ENCODE peak calls at places on chromosomes 11 and 22, in seven cellular contexts. One of them, this sample, is unnamed.

GRCh38 chr22:46971141-46971775 is 208.8 kb downstream of the TBC1D22A start:
- DNase-seq in foreskin fibroblast: no peak
- DNase-seq in astrocyte of the spinal cord: peak; percentile 56
- DNase-seq in H1: no peak
- DNase-seq in ascending aorta: no peak
- DNase-seq in NB4: no peak
- DNase-seq in sigmoid colon: peak; percentile 70
- DNase-seq in this sample: no peak

GRCh38 chr11:112728716-112729115 is 232.5 kb upstream of the NCAM1 start:
- DNase-seq in sigmoid colon: no peak
- DNase-seq in NB4: no peak
- DNase-seq in H1: no peak
- DNase-seq in astrocyte of the spinal cord: no peak
- DNase-seq in foreskin fibroblast: no peak
- DNase-seq in ascending aorta: no peak
- DNase-seq in this sample: no peak

GRCh38 chr11:31606893-31607292 is 97.3 kb downstream of the ELP4 start:
- DNase-seq in H1: no peak
- DNase-seq in NB4: no peak
- DNase-seq in sigmoid colon: no peak
- DNase-seq in foreskin fibroblast: no peak
- DNase-seq in ascending aorta: no peak
- DNase-seq in astrocyte of the spinal cord: no peak
- DNase-seq in this sample: no peak

GRCh38 chr11:412641-413119 is 2.1 kb downstream of the SIGIRR start:
- DNase-seq in NB4: no peak
- DNase-seq in foreskin fibroblast: no peak
- DNase-seq in sigmoid colon: no peak
- DNase-seq in astrocyte of the spinal cord: no peak
- DNase-seq in ascending aorta: no peak
- DNase-seq in H1: no peak
- DNase-seq in this sample: no peak

GRCh38 chr11:86592659-86593451 is 79.6 kb downstream of the ME3 start:
- DNase-seq in foreskin fibroblast: peak; percentile 97
- DNase-seq in sigmoid colon: peak; percentile 87
- DNase-seq in NB4: peak; percentile 89
- DNase-seq in astrocyte of the spinal cord: peak; percentile 88
- DNase-seq in ascending aorta: peak; percentile 87
- DNase-seq in H1: no peak
- DNase-seq in this sample: peak; percentile 95

GRCh38 chr22:50009765-50010675 is 2.5 kb downstream of the IL17REL start:
- DNase-seq in ascending aorta: no peak
- DNase-seq in sigmoid colon: peak; percentile 61
- DNase-seq in foreskin fibroblast: no peak
- DNase-seq in H1: no peak
- DNase-seq in astrocyte of the spinal cord: no peak
- DNase-seq in NB4: no peak
- DNase-seq in this sample: no peak

GRCh38 chr22:24285245-24285644 is 14.6 kb downstream of the SPECC1L start:
- DNase-seq in astrocyte of the spinal cord: no peak
- DNase-seq in NB4: no peak
- DNase-seq in ascending aorta: no peak
- DNase-seq in H1: no peak
- DNase-seq in sigmoid colon: no peak
- DNase-seq in foreskin fibroblast: peak; percentile 42
- DNase-seq in this sample: peak; percentile 60

GRCh38 chr11:74839971-74840370 is 91.3 kb downstream of the RNF169 start:
- DNase-seq in ascending aorta: no peak
- DNase-seq in H1: no peak
- DNase-seq in foreskin fibroblast: peak; percentile 24
- DNase-seq in sigmoid colon: no peak
- DNase-seq in astrocyte of the spinal cord: no peak
- DNase-seq in NB4: peak; percentile 24
- DNase-seq in this sample: no peak

GRCh38 chr11:100860318-100860896 is 173.3 kb downstream of the ARHGAP42 start:
- DNase-seq in sigmoid colon: no peak
- DNase-seq in H1: no peak
- DNase-seq in NB4: no peak
- DNase-seq in astrocyte of the spinal cord: no peak
- DNase-seq in ascending aorta: no peak
- DNase-seq in foreskin fibroblast: no peak
- DNase-seq in this sample: no peak

GRCh38 chr22:37508431-37508963 is 10.7 kb downstream of the CARD10 start:
- DNase-seq in NB4: no peak
- DNase-seq in ascending aorta: no peak
- DNase-seq in H1: no peak
- DNase-seq in sigmoid colon: no peak
- DNase-seq in foreskin fibroblast: no peak
- DNase-seq in astrocyte of the spinal cord: no peak
- DNase-seq in this sample: no peak

GRCh38 chr11:119025099-119025473 is 5.6 kb downstream of the SLC37A4 start:
- DNase-seq in foreskin fibroblast: no peak
- DNase-seq in sigmoid colon: peak; percentile 53
- DNase-seq in H1: no peak
- DNase-seq in astrocyte of the spinal cord: no peak
- DNase-seq in NB4: no peak
- DNase-seq in ascending aorta: no peak
- DNase-seq in this sample: no peak

GRCh38 chr22:29041408-29041807 is 20.2 kb downstream of the C22orf31 start:
- DNase-seq in sigmoid colon: no peak
- DNase-seq in foreskin fibroblast: peak; percentile 38
- DNase-seq in NB4: no peak
- DNase-seq in H1: no peak
- DNase-seq in ascending aorta: no peak
- DNase-seq in astrocyte of the spinal cord: peak; percentile 85
- DNase-seq in this sample: no peak

GRCh38 chr11:64999478-64999877 is 2.7 kb upstream of the BATF2 start:
- DNase-seq in astrocyte of the spinal cord: no peak
- DNase-seq in foreskin fibroblast: no peak
- DNase-seq in sigmoid colon: no peak
- DNase-seq in NB4: no peak
- DNase-seq in H1: no peak
- DNase-seq in ascending aorta: no peak
- DNase-seq in this sample: no peak

GRCh38 chr11:567629-568258 is 7.0 kb downstream of the RASSF7 start:
- DNase-seq in sigmoid colon: no peak
- DNase-seq in NB4: no peak
- DNase-seq in H1: no peak
- DNase-seq in astrocyte of the spinal cord: no peak
- DNase-seq in ascending aorta: no peak
- DNase-seq in foreskin fibroblast: no peak
- DNase-seq in this sample: no peak

GRCh38 chr11:83611616-83612015 is 325.4 kb upstream of the CCDC90B start:
- DNase-seq in sigmoid colon: no peak
- DNase-seq in astrocyte of the spinal cord: no peak
- DNase-seq in ascending aorta: no peak
- DNase-seq in foreskin fibroblast: no peak
- DNase-seq in NB4: no peak
- DNase-seq in H1: no peak
- DNase-seq in this sample: no peak

GRCh38 chr11:100576044-100577021 is 110.8 kb upstream of the ARHGAP42 start:
- DNase-seq in ascending aorta: no peak
- DNase-seq in astrocyte of the spinal cord: peak; percentile 68
- DNase-seq in foreskin fibroblast: peak; percentile 68
- DNase-seq in sigmoid colon: no peak
- DNase-seq in H1: no peak
- DNase-seq in NB4: peak; percentile 61
- DNase-seq in this sample: peak; percentile 68

GRCh38 chr22:19626042-19626560 is 88.2 kb upstream of the SEPTIN5 start:
- DNase-seq in ascending aorta: no peak
- DNase-seq in foreskin fibroblast: no peak
- DNase-seq in NB4: no peak
- DNase-seq in H1: no peak
- DNase-seq in astrocyte of the spinal cord: no peak
- DNase-seq in sigmoid colon: peak; percentile 50
- DNase-seq in this sample: no peak

GRCh38 chr22:42844756-42845155 is 12.3 kb downstream of the ARFGAP3 start:
- DNase-seq in sigmoid colon: no peak
- DNase-seq in foreskin fibroblast: peak; percentile 87
- DNase-seq in NB4: no peak
- DNase-seq in astrocyte of the spinal cord: no peak
- DNase-seq in ascending aorta: no peak
- DNase-seq in H1: no peak
- DNase-seq in this sample: no peak

GRCh38 chr22:29093980-29094379 is 21.1 kb downstream of the KREMEN1 start:
- DNase-seq in astrocyte of the spinal cord: peak; percentile 43
- DNase-seq in ascending aorta: no peak
- DNase-seq in NB4: no peak
- DNase-seq in sigmoid colon: no peak
- DNase-seq in foreskin fibroblast: peak; percentile 56
- DNase-seq in H1: no peak
- DNase-seq in this sample: no peak

GRCh38 chr22:29737251-29738117 is 17.7 kb downstream of the CABP7 start:
- DNase-seq in NB4: no peak
- DNase-seq in foreskin fibroblast: peak; percentile 37
- DNase-seq in astrocyte of the spinal cord: peak; percentile 12
- DNase-seq in H1: no peak
- DNase-seq in sigmoid colon: no peak
- DNase-seq in ascending aorta: no peak
- DNase-seq in this sample: no peak

GRCh38 chr11:77590194-77590591 is 440 bp downstream of the AQP11 start:
- DNase-seq in foreskin fibroblast: peak; percentile 70
- DNase-seq in sigmoid colon: peak; percentile 73
- DNase-seq in H1: no peak
- DNase-seq in NB4: peak; percentile 15
- DNase-seq in ascending aorta: peak; percentile 68
- DNase-seq in astrocyte of the spinal cord: peak; percentile 35
- DNase-seq in this sample: no peak

GRCh38 chr11:95849087-95849825 is 59.0 kb downstream of the CEP57 start:
- DNase-seq in astrocyte of the spinal cord: peak; percentile 87
- DNase-seq in ascending aorta: peak; percentile 69
- DNase-seq in sigmoid colon: peak; percentile 69
- DNase-seq in NB4: peak; percentile 85
- DNase-seq in foreskin fibroblast: peak; percentile 71
- DNase-seq in H1: peak; percentile 7
- DNase-seq in this sample: peak; percentile 31

GRCh38 chr22:18954333-18954732 is 18.2 kb upstream of the PRODH start:
- DNase-seq in astrocyte of the spinal cord: peak; percentile 33
- DNase-seq in NB4: peak; percentile 70
- DNase-seq in H1: peak; percentile 21
- DNase-seq in ascending aorta: peak; percentile 74
- DNase-seq in sigmoid colon: peak; percentile 72
- DNase-seq in foreskin fibroblast: peak; percentile 70
- DNase-seq in this sample: peak; percentile 51

GRCh38 chr11:103862827-103863213 is 173.6 kb upstream of the DDI1 start:
- DNase-seq in sigmoid colon: no peak
- DNase-seq in astrocyte of the spinal cord: no peak
- DNase-seq in foreskin fibroblast: no peak
- DNase-seq in NB4: no peak
- DNase-seq in ascending aorta: no peak
- DNase-seq in H1: no peak
- DNase-seq in this sample: no peak

GRCh38 chr11:123033895-123034294 is 28.0 kb downstream of the HSPA8 start:
- DNase-seq in astrocyte of the spinal cord: no peak
- DNase-seq in NB4: no peak
- DNase-seq in ascending aorta: no peak
- DNase-seq in sigmoid colon: no peak
- DNase-seq in H1: no peak
- DNase-seq in foreskin fibroblast: peak; percentile 26
- DNase-seq in this sample: no peak

GRCh38 chr11:61507962-61508824 is at the start of gene LRRC10B:
- DNase-seq in H1: no peak
- DNase-seq in astrocyte of the spinal cord: no peak
- DNase-seq in ascending aorta: no peak
- DNase-seq in foreskin fibroblast: peak; percentile 56
- DNase-seq in sigmoid colon: no peak
- DNase-seq in NB4: peak; percentile 67
- DNase-seq in this sample: peak; percentile 9
- H3K4me3 ChIP-seq in H1: peak within 1 kb of the TSS; percentile 70
- H3K4me3 ChIP-seq in astrocyte of the spinal cord: no peak within 1 kb of the TSS
- H3K4me3 ChIP-seq in ascending aorta: peak within 1 kb of the TSS; percentile 39
- H3K4me3 ChIP-seq in foreskin fibroblast: peak within 1 kb of the TSS; percentile 18
- H3K4me3 ChIP-seq in sigmoid colon: peak within 1 kb of the TSS; percentile 40
- H3K4me3 ChIP-seq in NB4: no peak within 1 kb of the TSS
- H3K4me3 ChIP-seq in this sample: no peak within 1 kb of the TSS

GRCh38 chr11:56624661-56625110 is 10.0 kb upstream of the OR5M1 start:
- DNase-seq in foreskin fibroblast: peak; percentile 2
- DNase-seq in H1: no peak
- DNase-seq in ascending aorta: no peak
- DNase-seq in sigmoid colon: no peak
- DNase-seq in NB4: peak; percentile 58
- DNase-seq in astrocyte of the spinal cord: peak; percentile 13
- DNase-seq in this sample: peak; percentile 56
- TF ChIP-seq CTCF in foreskin fibroblast: peak; percentile 11
- TF ChIP-seq CTCF in H1: no peak
- TF ChIP-seq CTCF in ascending aorta: no peak
- TF ChIP-seq CTCF in sigmoid colon: no peak
- TF ChIP-seq CTCF in NB4: peak; percentile 63
- TF ChIP-seq CTCF in astrocyte of the spinal cord: no peak
- TF ChIP-seq CTCF in this sample: peak; percentile 30

GRCh38 chr11:15651782-15652181 is 537.1 kb downstream of the INSC start:
- DNase-seq in H1: no peak
- DNase-seq in NB4: no peak
- DNase-seq in foreskin fibroblast: no peak
- DNase-seq in astrocyte of the spinal cord: no peak
- DNase-seq in ascending aorta: no peak
- DNase-seq in sigmoid colon: no peak
- DNase-seq in this sample: no peak

GRCh38 chr11:15651033-15651432 is 536.3 kb downstream of the INSC start:
- DNase-seq in NB4: no peak
- DNase-seq in astrocyte of the spinal cord: no peak
- DNase-seq in H1: no peak
- DNase-seq in sigmoid colon: no peak
- DNase-seq in foreskin fibroblast: no peak
- DNase-seq in ascending aorta: no peak
- DNase-seq in this sample: no peak

GRCh38 chr11:15649371-15650104 is 534.8 kb downstream of the INSC start:
- DNase-seq in H1: no peak
- DNase-seq in ascending aorta: no peak
- DNase-seq in NB4: no peak
- DNase-seq in sigmoid colon: no peak
- DNase-seq in foreskin fibroblast: no peak
- DNase-seq in astrocyte of the spinal cord: no peak
- DNase-seq in this sample: peak; percentile 1

GRCh38 chr11:15653191-15653590 is 538.5 kb downstream of the INSC start:
- DNase-seq in astrocyte of the spinal cord: no peak
- DNase-seq in NB4: no peak
- DNase-seq in H1: no peak
- DNase-seq in sigmoid colon: no peak
- DNase-seq in foreskin fibroblast: no peak
- DNase-seq in ascending aorta: no peak
- DNase-seq in this sample: no peak

GRCh38 chr11:15650105-15650938 is 535.6 kb downstream of the INSC start:
- DNase-seq in ascending aorta: peak; percentile 96
- DNase-seq in astrocyte of the spinal cord: peak; percentile 95
- DNase-seq in sigmoid colon: peak; percentile 95
- DNase-seq in NB4: peak; percentile 87
- DNase-seq in H1: peak; percentile 86
- DNase-seq in foreskin fibroblast: peak; percentile 96
- DNase-seq in this sample: peak; percentile 88
- H3K4me3 ChIP-seq in ascending aorta: peak overlapping the region; percentile 59
- H3K4me3 ChIP-seq in astrocyte of the spinal cord: peak overlapping the region; percentile 37
- H3K4me3 ChIP-seq in sigmoid colon: peak overlapping the region; percentile 50
- H3K4me3 ChIP-seq in NB4: no peak overlapping the region
- H3K4me3 ChIP-seq in H1: peak overlapping the region; percentile 50
- H3K4me3 ChIP-seq in foreskin fibroblast: peak overlapping the region; percentile 46
- H3K4me3 ChIP-seq in this sample: peak overlapping the region; percentile 29

DNA sequence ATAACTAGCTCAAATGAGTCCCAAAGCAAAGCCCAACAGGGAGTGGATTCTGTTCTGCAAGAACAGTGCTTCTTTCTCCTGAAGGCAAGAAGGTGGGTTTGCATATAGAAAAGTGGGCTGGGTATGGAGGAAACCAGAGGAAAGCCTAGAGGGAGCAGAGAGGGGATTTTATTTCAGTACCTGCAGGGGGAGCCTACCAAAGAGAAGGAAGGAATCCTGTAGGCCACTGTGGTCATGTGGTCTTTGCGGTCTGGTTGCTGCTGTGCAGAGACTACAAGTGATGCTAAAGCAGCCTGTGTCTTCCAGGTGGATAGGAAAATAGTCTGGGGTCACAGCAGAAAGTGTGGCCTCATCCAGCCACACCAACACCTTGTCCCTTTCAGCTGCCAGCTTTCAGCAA is 33.2 kb upstream of the ZBTB16 start:
- DNase-seq in sigmoid colon: no peak
- DNase-seq in ascending aorta: no peak
- DNase-seq in astrocyte of the spinal cord: peak; percentile 37
- DNase-seq in foreskin fibroblast: no peak
- DNase-seq in H1: peak; percentile 10
- DNase-seq in NB4: peak; percentile 73
- DNase-seq in this sample: peak; percentile 18
- TF ChIP-seq CTCF in sigmoid colon: no peak
- TF ChIP-seq CTCF in ascending aorta: no peak
- TF ChIP-seq CTCF in astrocyte of the spinal cord: peak; percentile 27
- TF ChIP-seq CTCF in foreskin fibroblast: no peak
- TF ChIP-seq CTCF in H1: no peak
- TF ChIP-seq CTCF in NB4: peak; percentile 47
- TF ChIP-seq CTCF in this sample: no peak

This sample was measured in GM12865.